ENCODE peak calls at places on chromosomes 2 and 18, in six cellular contexts. One of them, this sample, is unnamed.

GRCh38 chr18:77899972-77900754 is 650.5 kb downstream of the GALR1 start:
- DNase-seq in MCF 10A: no peak
- DNase-seq in psoas muscle: no peak
- DNase-seq in iris pigment epithelial cell: peak; percentile 43
- DNase-seq in sigmoid colon: no peak
- DNase-seq in tibial nerve: no peak
- DNase-seq in this sample: peak; percentile 2

GRCh38 chr18:75124967-75125358 is 84.0 kb downstream of the PTGR3 start:
- DNase-seq in MCF 10A: no peak
- DNase-seq in psoas muscle: no peak
- DNase-seq in iris pigment epithelial cell: no peak
- DNase-seq in sigmoid colon: no peak
- DNase-seq in tibial nerve: no peak
- DNase-seq in this sample: no peak

GRCh38 chr2:197011777-197012641 is 85.5 kb upstream of the PGAP1 start:
- DNase-seq in MCF 10A: peak; percentile 62
- DNase-seq in psoas muscle: no peak
- DNase-seq in iris pigment epithelial cell: peak; percentile 39
- DNase-seq in sigmoid colon: no peak
- DNase-seq in tibial nerve: no peak
- DNase-seq in this sample: peak; percentile 50

GRCh38 chr2:15279181-15279876 is 281.8 kb downstream of the NBAS start:
- DNase-seq in MCF 10A: no peak
- DNase-seq in psoas muscle: no peak
- DNase-seq in iris pigment epithelial cell: no peak
- DNase-seq in sigmoid colon: no peak
- DNase-seq in tibial nerve: no peak
- DNase-seq in this sample: no peak

GRCh38 chr2:98013407-98014042 is 17.8 kb upstream of the TMEM131 start:
- DNase-seq in MCF 10A: no peak
- DNase-seq in psoas muscle: no peak
- DNase-seq in iris pigment epithelial cell: peak; percentile 92
- DNase-seq in sigmoid colon: no peak
- DNase-seq in tibial nerve: no peak
- DNase-seq in this sample: no peak

GRCh38 chr2:126856403-126856802 is 42.3 kb upstream of the TEX51 start:
- DNase-seq in MCF 10A: no peak
- DNase-seq in psoas muscle: no peak
- DNase-seq in iris pigment epithelial cell: no peak
- DNase-seq in sigmoid colon: no peak
- DNase-seq in tibial nerve: no peak
- DNase-seq in this sample: no peak

GRCh38 chr2:206232287-206233035 is 42.0 kb upstream of the ZDBF2 start:
- DNase-seq in MCF 10A: no peak
- DNase-seq in psoas muscle: no peak
- DNase-seq in iris pigment epithelial cell: no peak
- DNase-seq in sigmoid colon: no peak
- DNase-seq in tibial nerve: no peak
- DNase-seq in this sample: no peak

GRCh38 chr18:35289293-35290069 is 548 bp downstream of the ZSCAN30 start:
- DNase-seq in MCF 10A: peak; percentile 0
- DNase-seq in psoas muscle: no peak
- DNase-seq in iris pigment epithelial cell: no peak
- DNase-seq in sigmoid colon: peak; percentile 72
- DNase-seq in tibial nerve: no peak
- DNase-seq in this sample: peak; percentile 19

GRCh38 chr2:64988420-64989125 is 626 bp upstream of the SLC1A4 start:
- DNase-seq in MCF 10A: peak; percentile 77
- DNase-seq in psoas muscle: peak; percentile 78
- DNase-seq in iris pigment epithelial cell: peak; percentile 85
- DNase-seq in sigmoid colon: peak; percentile 88
- DNase-seq in tibial nerve: peak; percentile 17
- DNase-seq in this sample: peak; percentile 53

GRCh38 chr2:136212426-136213378 is 94.8 kb upstream of the CXCR4 start:
- DNase-seq in MCF 10A: no peak
- DNase-seq in psoas muscle: no peak
- DNase-seq in iris pigment epithelial cell: no peak
- DNase-seq in sigmoid colon: no peak
- DNase-seq in tibial nerve: no peak
- DNase-seq in this sample: no peak

GRCh38 chr18:40867452-40867851 is 1087.6 kb upstream of the PIK3C3 start:
- DNase-seq in MCF 10A: peak; percentile 90
- DNase-seq in psoas muscle: no peak
- DNase-seq in iris pigment epithelial cell: peak; percentile 93
- DNase-seq in sigmoid colon: no peak
- DNase-seq in tibial nerve: no peak
- DNase-seq in this sample: peak; percentile 96

GRCh38 chr18:71899707-71900483 is 644.2 kb downstream of the CBLN2 start:
- DNase-seq in MCF 10A: no peak
- DNase-seq in psoas muscle: no peak
- DNase-seq in iris pigment epithelial cell: no peak
- DNase-seq in sigmoid colon: no peak
- DNase-seq in tibial nerve: no peak
- DNase-seq in this sample: no peak

GRCh38 chr2:69310267-69310666 is 76.8 kb downstream of the GFPT1 start:
- DNase-seq in MCF 10A: no peak
- DNase-seq in psoas muscle: no peak
- DNase-seq in iris pigment epithelial cell: no peak
- DNase-seq in sigmoid colon: no peak
- DNase-seq in tibial nerve: no peak
- DNase-seq in this sample: no peak

GRCh38 chr2:48417843-48418838 is 111.8 kb upstream of the STON1 start:
- DNase-seq in MCF 10A: no peak
- DNase-seq in psoas muscle: no peak
- DNase-seq in iris pigment epithelial cell: no peak
- DNase-seq in sigmoid colon: no peak
- DNase-seq in tibial nerve: no peak
- DNase-seq in this sample: peak; percentile 18

GRCh38 chr18:43934322-43935050 is 657.2 kb upstream of the SYT4 start:
- DNase-seq in MCF 10A: no peak
- DNase-seq in psoas muscle: no peak
- DNase-seq in iris pigment epithelial cell: no peak
- DNase-seq in sigmoid colon: no peak
- DNase-seq in tibial nerve: no peak
- DNase-seq in this sample: no peak

GRCh38 chr2:109736177-109736827 is 57.8 kb upstream of the RGPD5 start:
- DNase-seq in MCF 10A: peak; percentile 70
- DNase-seq in psoas muscle: no peak
- DNase-seq in iris pigment epithelial cell: peak; percentile 66
- DNase-seq in sigmoid colon: peak; percentile 80
- DNase-seq in tibial nerve: peak; percentile 42
- DNase-seq in this sample: peak; percentile 59

GRCh38 chr2:40820319-40820718 is 368.4 kb upstream of the SLC8A1 start:
- DNase-seq in MCF 10A: peak; percentile 30
- DNase-seq in psoas muscle: no peak
- DNase-seq in iris pigment epithelial cell: no peak
- DNase-seq in sigmoid colon: no peak
- DNase-seq in tibial nerve: no peak
- DNase-seq in this sample: peak; percentile 3

GRCh38 chr2:238362611-238363010 is 42.3 kb downstream of the TRAF3IP1 start:
- DNase-seq in MCF 10A: no peak
- DNase-seq in psoas muscle: no peak
- DNase-seq in iris pigment epithelial cell: no peak
- DNase-seq in sigmoid colon: no peak
- DNase-seq in tibial nerve: no peak
- DNase-seq in this sample: no peak

GRCh38 chr2:234963785-234964615 is 12.2 kb downstream of the SH3BP4 start:
- DNase-seq in MCF 10A: peak; percentile 97
- DNase-seq in psoas muscle: no peak
- DNase-seq in iris pigment epithelial cell: peak; percentile 53
- DNase-seq in sigmoid colon: peak; percentile 89
- DNase-seq in tibial nerve: no peak
- DNase-seq in this sample: peak; percentile 82

GRCh38 chr2:56287974-56288373 is 104.2 kb downstream of the CCDC85A start:
- DNase-seq in MCF 10A: no peak
- DNase-seq in psoas muscle: no peak
- DNase-seq in iris pigment epithelial cell: peak; percentile 54
- DNase-seq in sigmoid colon: no peak
- DNase-seq in tibial nerve: no peak
- DNase-seq in this sample: peak; percentile 37

GRCh38 chr18:2967820-2968219 is 45.1 kb downstream of the LPIN2 start:
- DNase-seq in MCF 10A: no peak
- DNase-seq in psoas muscle: no peak
- DNase-seq in iris pigment epithelial cell: no peak
- DNase-seq in sigmoid colon: no peak
- DNase-seq in tibial nerve: no peak
- DNase-seq in this sample: no peak

GRCh38 chr2:223051580-223052375 is at the start of gene KCNE4:
- DNase-seq in MCF 10A: no peak
- DNase-seq in psoas muscle: no peak
- DNase-seq in iris pigment epithelial cell: peak; percentile 64
- DNase-seq in sigmoid colon: peak; percentile 81
- DNase-seq in tibial nerve: no peak
- DNase-seq in this sample: no peak

GRCh38 chr18:32956591-32957310 is 183.9 kb upstream of the KLHL14 start:
- DNase-seq in MCF 10A: peak; percentile 43
- DNase-seq in psoas muscle: no peak
- DNase-seq in iris pigment epithelial cell: peak; percentile 84
- DNase-seq in sigmoid colon: no peak
- DNase-seq in tibial nerve: no peak
- DNase-seq in this sample: peak; percentile 26